ENCODE peak calls at places on chromosomes 6 and 20, in eight cellular contexts. I is MM.1S; V is mammary epithelial cell; Z is uterus; X is GM12878; K is CD4-positive, alpha-beta T cell; G is psoas muscle; E is breast epithelium. S is an unnamed sample.

GRCh38 chr6:28335040-28335563 is 846 bp downstream of the ZSCAN31 start:
- DNase-seq in X (no peak), I (no peak), G (no peak), E (no peak), K (no peak), Z (no peak), V (no peak), S (no peak)

GRCh38 chr6:36839819-36840379 is 655 bp upstream of the CPNE5 start:
- DNase-seq in X (no peak), G (peak; percentile 56), K (peak; percentile 32), I (peak; percentile 31), V (no peak), E (no peak), Z (peak; percentile 29), S (no peak)

GRCh38 chr6:28474441-28475219 is 31.3 kb upstream of the ZSCAN23 start:
- DNase-seq in V (peak; percentile 82), I (peak; percentile 61), K (no peak), E (no peak), Z (peak; percentile 22), G (no peak), X (peak; percentile 76), S (peak; percentile 40)

GRCh38 chr6:87336367-87336766 is 7.3 kb upstream of the GJB7 start:
- DNase-seq in X (no peak), K (no peak), E (no peak), G (no peak), Z (no peak), V (no peak), I (no peak), S (no peak)

GRCh38 chr6:8983202-8983688 is 547.9 kb upstream of the SLC35B3 start:
- DNase-seq in K (peak; percentile 24), X (peak; percentile 4), E (peak; percentile 38), I (peak; percentile 57), G (peak; percentile 34), V (peak; percentile 47), Z (no peak), S (peak; percentile 73)

GRCh38 chr6:165794179-165794601 is 131.1 kb upstream of the PDE10A start:
- DNase-seq in I (no peak), E (no peak), K (no peak), X (no peak), G (no peak), Z (no peak), V (no peak), S (no peak)

GRCh38 chr6:106451419-106451818 is 90.9 kb downstream of the CRYBG1 start:
- DNase-seq in E (no peak), K (no peak), Z (no peak), I (no peak), G (no peak), V (peak; percentile 65), X (no peak), S (no peak)

GRCh38 chr6:157908369-157909281 is 73.0 kb upstream of the SYNJ2 start:
- DNase-seq in V (no peak), I (no peak), E (no peak), G (no peak), Z (no peak), X (peak; percentile 42), K (no peak), S (no peak)

GRCh38 chr6:168130168-168130651 is 51.2 kb upstream of the FRMD1 start:
- DNase-seq in G (no peak), E (peak; percentile 8), I (no peak), K (no peak), Z (peak; percentile 9), V (no peak), X (no peak), S (no peak)

GRCh38 chr6:150659046-150659763 is 59.5 kb downstream of the PLEKHG1 start:
- DNase-seq in V (peak; percentile 56), E (no peak), K (no peak), Z (no peak), X (no peak), G (no peak), I (no peak), S (no peak)

GRCh38 chr6:74967821-74968220 is 238.0 kb downstream of the COL12A1 start:
- DNase-seq in G (no peak), X (no peak), Z (no peak), K (no peak), V (no peak), I (no peak), E (no peak), S (no peak)

GRCh38 chr6:109485536-109485935 is 2.5 kb upstream of the ZBTB24 start:
- DNase-seq in X (no peak), Z (no peak), I (no peak), V (no peak), K (no peak), E (no peak), G (no peak), S (no peak)

GRCh38 chr6:51289041-51289440 is 470.4 kb downstream of the TFAP2B start:
- DNase-seq in E (no peak), G (no peak), I (no peak), Z (no peak), K (no peak), X (no peak), V (peak; percentile 20), S (no peak)

GRCh38 chr20:52305843-52306242 is 114.3 kb upstream of the ZFP64 start:
- DNase-seq in V (no peak), E (no peak), I (no peak), Z (no peak), K (peak; percentile 12), G (no peak), X (no peak), S (no peak)

GRCh38 chr6:73514746-73515110 is 6.1 kb downstream of the EEF1A1 start:
- DNase-seq in V (no peak), Z (no peak), E (no peak), K (no peak), I (no peak), G (no peak), X (no peak), S (no peak)

GRCh38 chr20:50734730-50735679 is 3.6 kb downstream of the PARD6B start:
- DNase-seq in X (no peak), V (no peak), I (no peak), Z (no peak), E (peak; percentile 7), K (no peak), G (no peak), S (no peak)

GRCh38 chr20:57664476-57664875 is 44.2 kb upstream of the ZBP1 start:
- DNase-seq in X (no peak), Z (peak; percentile 13), K (no peak), E (no peak), V (no peak), I (no peak), G (no peak), S (no peak)

GRCh38 chr6:135812085-135812526 is 39.4 kb upstream of the PDE7B start:
- DNase-seq in E (no peak), V (peak; percentile 7), I (no peak), K (no peak), X (no peak), Z (no peak), G (peak; percentile 30), S (no peak)

GRCh38 chr6:108626777-108627176 is 66.1 kb downstream of the FOXO3 start:
- DNase-seq in I (no peak), E (no peak), Z (no peak), G (no peak), X (no peak), K (no peak), V (no peak), S (no peak)

GRCh38 chr20:18832801-18833200 is 19.2 kb downstream of the SCP2D1 start:
- DNase-seq in Z (peak; percentile 81), G (no peak), E (no peak), V (no peak), K (no peak), X (no peak), I (no peak), S (no peak)

GRCh38 chr20:20489054-20489453 is 121.2 kb downstream of the INSM1 start:
- DNase-seq in X (peak; percentile 66), G (no peak), E (no peak), K (no peak), Z (no peak), V (no peak), I (no peak), S (no peak)

GRCh38 chr6:145502417-145502816 is 232.9 kb downstream of the EPM2A start:
- DNase-seq in Z (no peak), K (no peak), E (no peak), V (peak; percentile 42), I (no peak), X (no peak), G (no peak), S (peak; percentile 13)

GRCh38 chr6:65818576-65818975 is 111.5 kb upstream of the EYS start:
- DNase-seq in K (no peak), E (no peak), V (no peak), I (no peak), G (no peak), X (no peak), Z (no peak), S (no peak)

GRCh38 chr6:27582928-27583725 is 110.2 kb upstream of the ZNF184 start:
- DNase-seq in V (peak; percentile 66), G (no peak), X (no peak), K (no peak), Z (no peak), I (no peak), E (no peak), S (no peak)

GRCh38 chr6:108771421-108771820 is 76.8 kb upstream of the ARMC2 start:
- DNase-seq in E (no peak), K (no peak), V (no peak), X (no peak), G (no peak), Z (no peak), I (no peak), S (no peak)

GRCh38 chr20:39283464-39283863 is 321.3 kb downstream of the DHX35 start:
- DNase-seq in G (no peak), V (no peak), E (no peak), K (no peak), I (no peak), Z (no peak), X (no peak), S (no peak)
- TF ChIP-seq CTCF in G (no peak), V (no peak), E (no peak), K (no peak), I (no peak), Z (no peak), X (peak; percentile 12), S (no peak)

GRCh38 chr6:43702147-43702521 is 14.5 kb upstream of the MRPS18A start:
- DNase-seq in V (no peak), E (no peak), X (no peak), G (no peak), Z (no peak), I (no peak), K (no peak), S (no peak)
- H3K27ac ChIP-seq in V (no peak overlapping the region), E (peak overlapping the region; percentile 62), X (no peak overlapping the region), G (peak overlapping the region; percentile 77), Z (peak overlapping the region; percentile 92), I (no peak overlapping the region), K (no peak overlapping the region), S (peak overlapping the region; percentile 90)

GRCh38 chr6:100622907-100623692 is 158.4 kb upstream of the SIM1 start:
- DNase-seq in X (no peak), E (no peak), G (no peak), V (peak; percentile 27), K (no peak), I (no peak), Z (no peak), S (no peak)
- TF ChIP-seq CTCF in X (no peak), E (no peak), G (no peak), V (no peak), K (no peak), I (no peak), Z (no peak), S (no peak)

DNA sequence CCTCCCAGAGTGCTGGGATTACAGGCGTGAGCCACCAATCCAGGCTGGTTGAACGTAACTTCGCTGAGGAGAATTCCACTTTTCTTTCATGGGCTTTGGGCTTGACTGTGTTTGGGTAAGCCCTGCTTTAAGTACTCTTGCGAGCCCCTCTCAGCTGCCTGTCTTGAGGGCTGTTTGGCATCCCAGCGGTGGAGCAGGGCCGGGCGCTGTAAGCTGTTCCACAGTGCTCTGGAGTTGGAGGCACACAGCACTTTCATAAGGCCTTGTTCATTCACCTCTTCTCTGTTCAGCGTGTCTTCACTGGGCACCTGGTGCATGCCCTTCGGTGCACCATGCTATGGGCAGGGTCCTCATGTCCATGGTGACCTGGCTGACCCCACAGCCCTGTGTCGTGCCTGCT is 21.6 kb downstream of the PNLDC1 start:
- DNase-seq in Z (no peak), G (no peak), E (no peak), V (no peak), X (no peak), K (no peak), I (no peak), S (no peak)
- H3K27ac ChIP-seq in Z (no peak overlapping the region), G (no peak overlapping the region), E (no peak overlapping the region), V (no peak overlapping the region), X (no peak overlapping the region), K (no peak overlapping the region), I (no peak overlapping the region), S (no peak overlapping the region)

S was measured in RWPE1.